ENCODE peak calls at places on chromosomes 4 and X, in five cellular contexts. X is HepG2, F is H1, J is GM12878, P is NT2/D1. L is an unnamed sample.

GRCh38 chrX:77899081-77899828 is at the start of gene COX7B:
- DNase-seq in P (peak), J (peak), X (peak), F (peak), L (peak)

GRCh38 chr4:20825493-20825892 is 125.2 kb downstream of the PACRGL start:
- DNase-seq in X (no peak), P (no peak), F (no peak), J (no peak), L (no peak)

GRCh38 chrX:130158311-130158710 is 7.3 kb downstream of the AIFM1 start:
- DNase-seq in X (no peak), F (no peak), P (no peak), J (no peak), L (no peak)

GRCh38 chrX:69218407-69218806 is 53.2 kb upstream of the PJA1 start:
- DNase-seq in P (no peak), X (no peak), J (no peak), F (no peak), L (no peak)

GRCh38 chrX:39163585-39163984 is 362.3 kb downstream of the MID1IP1 start:
- DNase-seq in F (no peak), P (no peak), J (no peak), X (no peak), L (no peak)

GRCh38 chr4:24730256-24731001 is 64.9 kb upstream of the SOD3 start:
- DNase-seq in J (no peak), X (no peak), P (no peak), F (no peak), L (no peak)

GRCh38 chrX:98068210-98068609 is 1184.5 kb downstream of the RPA4 start:
- DNase-seq in F (no peak), P (no peak), X (no peak), J (no peak), L (peak)

GRCh38 chr4:43048570-43048969 is 156.1 kb downstream of the GRXCR1 start:
- DNase-seq in F (no peak), P (no peak), J (no peak), X (no peak), L (peak)

GRCh38 chrX:71103110-71103983 is 3.2 kb downstream of the CXorf65 start:
- DNase-seq in X (no peak), P (peak), F (peak), J (no peak), L (no peak)

GRCh38 chr4:86630629-86631028 is 36.5 kb downstream of the PTPN13 start:
- DNase-seq in F (no peak), J (no peak), P (no peak), X (no peak), L (no peak)

GRCh38 chr4:12924728-12925320 is 559.3 kb downstream of the RAB28 start:
- DNase-seq in P (no peak), J (no peak), F (no peak), X (peak), L (no peak)

GRCh38 chrX:41982966-41983365 is 59.6 kb upstream of the CASK start:
- DNase-seq in J (no peak), X (no peak), P (no peak), F (no peak), L (no peak)

GRCh38 chr4:23697001-23697528 is 192.8 kb downstream of the PPARGC1A start:
- DNase-seq in P (no peak), F (no peak), X (no peak), J (no peak), L (no peak)

GRCh38 chr4:41192136-41192535 is 22.2 kb downstream of the APBB2 start:
- DNase-seq in J (no peak), F (no peak), P (no peak), X (no peak), L (no peak)

GRCh38 chrX:133415276-133416105 is at the start of gene GPC4:
- DNase-seq in P (no peak), F (no peak), J (no peak), X (no peak), L (peak)

DNA sequence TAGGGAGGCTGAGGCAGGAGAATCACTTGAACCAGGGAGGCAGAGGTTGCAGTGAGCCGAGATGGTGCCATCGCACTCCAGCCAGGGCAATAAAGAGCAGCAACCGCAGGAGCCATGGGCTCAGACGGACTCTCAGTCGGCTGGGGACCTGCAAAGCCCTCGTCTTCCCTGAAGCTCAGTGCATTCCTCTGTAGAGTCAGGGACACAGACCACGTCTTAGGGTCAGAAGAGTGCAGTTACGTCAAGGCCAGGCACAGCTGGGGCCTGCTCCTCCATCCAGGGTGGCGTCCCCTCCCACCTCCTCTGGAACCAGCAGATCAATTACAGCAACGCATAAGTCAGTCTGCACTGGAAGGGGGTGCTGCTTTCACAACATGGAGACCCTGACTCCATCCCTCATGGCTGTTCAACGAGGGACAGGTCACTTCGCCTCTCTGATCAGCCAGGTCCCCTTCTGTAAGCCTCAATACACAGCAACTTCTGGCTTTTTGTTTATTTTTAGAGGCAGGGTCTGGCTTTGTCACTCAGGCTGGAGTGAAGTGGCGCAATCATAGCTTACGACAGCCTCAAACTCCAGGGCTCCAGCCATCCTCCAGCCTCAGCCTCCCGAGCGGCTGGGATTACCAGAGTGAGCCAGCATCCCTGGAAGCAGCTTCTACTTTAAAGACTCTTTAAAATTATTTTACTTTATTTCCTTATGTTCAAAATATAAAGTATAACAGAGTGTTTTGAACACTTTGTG is 76.4 kb downstream of the ZFYVE28 start:
- DNase-seq in J (no peak), F (no peak), P (no peak), X (no peak), L (no peak)
- TF ChIP-seq SUZ12 in J (no peak), F (no peak), P (no peak), X (no peak), L (no peak)

DNA sequence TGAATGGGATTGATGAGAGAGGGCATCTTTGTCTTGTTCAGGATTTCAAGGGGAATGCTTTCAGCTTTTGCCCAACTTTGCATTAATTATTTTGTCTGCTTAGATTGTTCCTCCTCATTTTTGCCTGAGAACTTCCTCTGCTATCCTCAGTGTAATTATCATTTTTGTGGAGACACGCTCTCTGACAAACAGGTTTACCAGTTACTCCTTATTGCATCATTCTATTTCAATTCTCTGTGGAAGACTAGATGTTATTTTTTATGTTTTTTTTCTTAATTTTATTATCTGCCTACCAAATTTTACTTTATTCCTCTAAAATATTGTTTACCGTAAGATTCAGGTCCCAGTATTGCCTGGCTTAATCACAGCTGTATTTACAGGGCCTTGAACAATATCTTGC is 349.2 kb downstream of the ADGRL3 start:
- DNase-seq in X (no peak), J (no peak), F (no peak), P (no peak), L (no peak)
- TF ChIP-seq SUZ12 in X (no peak), J (no peak), F (no peak), P (no peak), L (no peak)

GRCh38 chr4:109978704-109979103 is 66.0 kb downstream of the EGF start:
- DNase-seq in P (no peak), F (no peak), X (no peak), J (no peak), L (no peak)

GRCh38 chr4:109977854-109978501 is 65.3 kb downstream of the EGF start:
- DNase-seq in X (peak), P (no peak), J (no peak), F (no peak), L (peak)

GRCh38 chr4:109981936-109982335 is 69.3 kb downstream of the EGF start:
- DNase-seq in J (no peak), X (no peak), F (no peak), P (no peak), L (no peak)

GRCh38 chr4:109982521-109982920 is 69.8 kb downstream of the EGF start:
- DNase-seq in J (no peak), X (no peak), F (no peak), P (no peak), L (no peak)

GRCh38 chr4:109979932-109980717 is 67.4 kb downstream of the EGF start:
- DNase-seq in J (no peak), F (no peak), X (no peak), P (no peak), L (no peak)
- TF ChIP-seq SUZ12 in J (no peak), F (no peak), X (no peak), P (no peak), L (no peak)

GRCh38 chrX:104166735-104167436 is 633 bp downstream of the FAM199X start:
- DNase-seq in X (no peak), P (peak), F (no peak), J (no peak), L (no peak)
- TF ChIP-seq SUZ12 in X (no peak), P (no peak), F (no peak), J (no peak), L (no peak)

GRCh38 chr4:94419956-94420355 is 31.8 kb upstream of the PDLIM5 start:
- DNase-seq in X (peak), P (no peak), F (no peak), J (no peak), L (no peak)
- TF ChIP-seq SUZ12 in X (no peak), P (no peak), F (no peak), J (no peak), L (no peak)

L was measured in HEK293T.